ENCODE peak calls at places on chromosomes 2 and 18, in nine cellular contexts. S is hepatocyte, H is PC-3, E is GM23338, R is neural progenitor cell, O is HCT116, M is GM23248, B is MM.1S, C is SK-N-SH. V is an unnamed sample. For H3K4me1, the result is how much of the 10 kb centered on the place peaks cover.

GRCh38 chr2:19158899-19159298 is 199.5 kb downstream of the OSR1 start:
- DNase-seq in S (no peak), H (no peak), E (no peak), R (peak), O (no peak), M (no peak), B (no peak), C (peak), V (no peak)

GRCh38 chr2:70132244-70133126 is 45.2 kb downstream of the PCBP1 start:
- DNase-seq in S (peak), H (peak), E (no peak), R (no peak), O (no peak), M (peak), B (peak), C (peak), V (peak)

GRCh38 chr2:226796840-226797288 is 2.8 kb downstream of the IRS1 start:
- DNase-seq in S (peak), H (peak), E (no peak), R (no peak), O (no peak), M (peak), B (no peak), C (peak), V (peak)

GRCh38 chr2:8527031-8527430 is 154.8 kb upstream of the ID2 start:
- DNase-seq in S (no peak), H (no peak), E (no peak), R (no peak), O (no peak), M (no peak), B (no peak), C (peak), V (no peak)

GRCh38 chr2:172259835-172260234 is 157.1 kb upstream of the DLX2 start:
- DNase-seq in S (no peak), H (no peak), E (no peak), R (peak), O (no peak), M (no peak), B (no peak), C (no peak), V (no peak)

GRCh38 chr18:35407871-35408481 is 30.8 kb upstream of the ZNF396 start:
- DNase-seq in S (peak), H (peak), E (peak), R (peak), O (peak), M (peak), B (peak), C (peak), V (peak)

GRCh38 chr18:62519684-62520083 is 3.1 kb upstream of the ZCCHC2 start:
- DNase-seq in S (no peak), H (no peak), E (no peak), R (no peak), O (no peak), M (no peak), B (no peak), C (no peak), V (no peak)

GRCh38 chr2:144166743-144167142 is 353.2 kb downstream of the ZEB2 start:
- DNase-seq in S (no peak), H (no peak), E (no peak), R (no peak), O (no peak), M (no peak), B (no peak), C (no peak), V (no peak)

GRCh38 chr2:138421971-138422335 is 79.6 kb upstream of the SPOPL start:
- DNase-seq in S (peak), H (peak), E (no peak), R (no peak), O (peak), M (peak), B (no peak), C (no peak), V (no peak)

GRCh38 chr18:32550958-32551357 is 80.3 kb upstream of the GAREM1 start:
- DNase-seq in S (peak), H (no peak), E (peak), R (peak), O (peak), M (no peak), B (no peak), C (no peak), V (no peak)

GRCh38 chr2:77768508-77768907 is 246.3 kb upstream of the LRRTM4 start:
- DNase-seq in S (no peak), H (no peak), E (no peak), R (no peak), O (no peak), M (no peak), B (no peak), C (no peak), V (no peak)

DNA sequence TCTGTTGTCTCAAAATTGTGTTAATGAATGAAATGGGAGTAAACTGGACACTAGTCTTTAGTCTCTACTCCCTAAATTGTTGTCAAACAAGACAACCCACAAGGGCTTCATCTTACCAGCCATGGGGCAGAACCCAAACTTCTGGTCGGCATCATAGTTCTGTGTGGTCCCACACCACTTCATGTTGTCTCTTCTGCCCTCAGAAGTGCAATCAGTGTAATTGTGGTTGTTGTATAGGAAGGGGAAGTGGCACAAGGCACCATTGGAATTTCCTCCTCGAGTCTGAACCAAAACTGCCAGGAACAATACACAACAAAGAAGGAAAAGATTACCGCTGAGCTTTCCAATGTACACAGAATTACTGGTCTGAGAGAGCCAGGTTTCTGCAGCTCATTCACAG is 12.6 kb downstream of the FN1 start:
- DNase-seq in S (no peak), H (no peak), E (no peak), R (no peak), O (no peak), M (peak), B (no peak), C (no peak), V (no peak)
- H3K4me2 ChIP-seq in S (no peak), H (no peak), E (no peak), R (no peak), O (no peak), M (peak), B (no peak), C (peak), V (no peak)

GRCh38 chr2:132891456-132891855 is 221.5 kb upstream of the LYPD1 start:
- DNase-seq in S (no peak), H (no peak), E (no peak), R (no peak), O (no peak), M (no peak), B (no peak), C (peak), V (no peak)
- TF ChIP-seq EZH2phosphoT487 in S (no peak), H (no peak), E (no peak), R (no peak), O (no peak), M (no peak), B (no peak), C (no peak), V (no peak)

GRCh38 chr18:48608581-48608980 is 69.8 kb downstream of the CTIF start:
- DNase-seq in S (no peak), H (no peak), E (no peak), R (no peak), O (no peak), M (no peak), B (no peak), C (no peak), V (no peak)
- H3K4me1 ChIP-seq in S (under half), H (under half), E (under half), R (under half), O (under half), M (under half), B (under half), C (under half), V (under half)

GRCh38 chr2:4618630-4619228 is 915.4 kb downstream of the DCDC2C start:
- DNase-seq in S (no peak), H (peak), E (no peak), R (no peak), O (no peak), M (no peak), B (no peak), C (no peak), V (no peak)
- H3K4me2 ChIP-seq in S (no peak), H (no peak), E (no peak), R (no peak), O (no peak), M (no peak), B (no peak), C (no peak), V (no peak)

GRCh38 chr2:65071499-65072180 is 15.4 kb downstream of the CEP68 start:
- DNase-seq in S (peak), H (peak), E (peak), R (no peak), O (no peak), M (peak), B (no peak), C (peak), V (peak)

GRCh38 chr2:65072181-65072970 is 16.2 kb downstream of the CEP68 start:
- DNase-seq in S (no peak), H (no peak), E (no peak), R (no peak), O (no peak), M (no peak), B (peak), C (no peak), V (peak)

GRCh38 chr2:65069425-65069824 is 13.2 kb downstream of the CEP68 start:
- DNase-seq in S (no peak), H (no peak), E (no peak), R (no peak), O (no peak), M (no peak), B (no peak), C (no peak), V (no peak)

GRCh38 chr2:65070172-65070830 is 14.1 kb downstream of the CEP68 start:
- DNase-seq in S (peak), H (peak), E (no peak), R (no peak), O (peak), M (peak), B (no peak), C (no peak), V (peak)

DNA sequence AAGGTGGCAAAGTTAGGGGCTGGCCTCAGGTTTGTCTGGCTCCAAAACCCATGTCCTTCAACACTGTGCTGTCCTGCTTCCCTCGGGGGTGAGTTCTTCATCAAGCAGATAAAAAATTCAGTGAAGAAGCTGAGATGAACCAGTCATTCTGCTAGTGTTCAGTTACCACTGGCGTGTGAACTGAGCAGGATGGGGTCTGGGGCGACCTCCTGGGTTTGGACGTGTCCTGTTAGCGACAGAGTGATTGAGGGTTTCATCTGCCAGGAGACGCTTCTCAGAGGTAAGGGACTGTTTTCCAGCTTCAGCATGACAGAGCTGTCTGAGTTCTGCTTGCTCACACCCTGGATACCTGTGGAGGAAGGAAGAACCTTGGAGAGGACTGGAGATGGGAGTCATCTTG is 14.6 kb downstream of the CEP68 start:
- DNase-seq in S (no peak), H (no peak), E (no peak), R (no peak), O (no peak), M (no peak), B (no peak), C (no peak), V (no peak)
- TF ChIP-seq EZH2phosphoT487 in S (no peak), H (no peak), E (no peak), R (no peak), O (no peak), M (no peak), B (no peak), C (no peak), V (no peak)

DNA sequence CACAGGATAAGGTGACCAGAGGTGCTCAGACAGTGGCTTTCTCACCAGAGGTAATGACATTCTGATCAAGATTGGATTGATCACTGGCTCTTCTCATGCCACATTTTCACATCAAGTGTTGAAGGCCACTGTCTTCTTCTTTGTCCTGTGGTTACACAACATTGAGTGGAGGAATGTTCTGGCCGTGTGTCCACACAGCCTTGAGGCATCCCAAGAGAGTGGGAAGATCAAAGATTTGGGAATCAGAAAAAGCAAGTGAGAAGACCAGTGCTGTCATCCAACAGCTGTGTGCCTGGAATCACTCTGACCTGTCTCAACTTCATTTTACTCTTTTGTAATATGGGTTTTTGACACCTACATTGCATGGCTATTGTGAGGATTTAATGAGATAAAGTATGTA is 67.4 kb downstream of the IL1R2 start:
- DNase-seq in S (no peak), H (no peak), E (no peak), R (no peak), O (no peak), M (peak), B (no peak), C (no peak), V (no peak)
- H3K4me1 ChIP-seq in S (under half), H (under half), E (under half), R (under half), O (under half), M (half or more), B (under half), C (under half), V (under half)

GRCh38 chr2:33513480-33513879 is 37.0 kb downstream of the RASGRP3 start:
- DNase-seq in S (no peak), H (no peak), E (no peak), R (no peak), O (no peak), M (no peak), B (no peak), C (no peak), V (no peak)

GRCh38 chr2:33509908-33510588 is 33.6 kb downstream of the RASGRP3 start:
- DNase-seq in S (no peak), H (no peak), E (no peak), R (no peak), O (no peak), M (no peak), B (no peak), C (no peak), V (no peak)

GRCh38 chr2:33510589-33510968 is 34.1 kb downstream of the RASGRP3 start:
- DNase-seq in S (no peak), H (no peak), E (no peak), R (no peak), O (no peak), M (peak), B (no peak), C (no peak), V (no peak)

GRCh38 chr2:33511141-33511540 is 34.7 kb downstream of the RASGRP3 start:
- DNase-seq in S (no peak), H (no peak), E (no peak), R (no peak), O (no peak), M (no peak), B (no peak), C (no peak), V (no peak)

GRCh38 chr2:33512112-33512511 is 35.7 kb downstream of the RASGRP3 start:
- DNase-seq in S (no peak), H (no peak), E (no peak), R (no peak), O (no peak), M (no peak), B (peak), C (no peak), V (no peak)
- H3K4me2 ChIP-seq in S (no peak), H (no peak), E (no peak), R (no peak), O (no peak), M (no peak), B (no peak), C (no peak), V (no peak)

GRCh38 chr18:6979954-6980353 is 137.6 kb downstream of the LAMA1 start:
- DNase-seq in S (no peak), H (no peak), E (no peak), R (no peak), O (no peak), M (no peak), B (no peak), C (no peak), V (no peak)

GRCh38 chr18:6982398-6982797 is 135.2 kb downstream of the LAMA1 start:
- DNase-seq in S (no peak), H (no peak), E (peak), R (no peak), O (no peak), M (no peak), B (no peak), C (no peak), V (no peak)

GRCh38 chr18:6980363-6980762 is 137.2 kb downstream of the LAMA1 start:
- DNase-seq in S (no peak), H (peak), E (no peak), R (no peak), O (no peak), M (peak), B (no peak), C (no peak), V (no peak)

DNA sequence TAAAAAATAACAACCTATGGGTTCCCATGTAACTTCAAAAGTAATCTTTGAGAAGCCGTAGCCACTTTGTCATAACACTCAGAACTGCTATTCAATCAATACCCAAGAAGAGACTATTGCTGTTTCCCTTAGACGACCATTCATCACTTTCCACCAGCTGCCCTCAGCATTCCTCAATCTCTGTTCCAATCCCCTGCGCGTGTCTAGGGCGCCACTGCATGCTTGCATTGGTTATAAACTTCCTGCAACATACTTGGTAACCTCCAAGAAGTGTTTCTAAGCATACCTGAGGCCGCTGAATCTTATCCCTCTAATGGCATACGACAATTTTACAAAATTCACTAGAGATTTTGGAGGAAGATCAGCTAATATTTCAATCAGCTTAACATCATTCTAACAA is 134.2 kb downstream of the LAMA1 start:
- DNase-seq in S (no peak), H (no peak), E (no peak), R (no peak), O (no peak), M (no peak), B (no peak), C (no peak), V (no peak)
- TF ChIP-seq EZH2phosphoT487 in S (no peak), H (no peak), E (no peak), R (no peak), O (no peak), M (no peak), B (no peak), C (no peak), V (no peak)

GRCh38 chr2:101788565-101788964 is 91.1 kb downstream of the MAP4K4 start:
- DNase-seq in S (no peak), H (no peak), E (no peak), R (no peak), O (no peak), M (no peak), B (no peak), C (no peak), V (no peak)
- H3K4me1 ChIP-seq in S (under half), H (under half), E (under half), R (under half), O (under half), M (half or more), B (under half), C (under half), V (under half)